ENCODE peak calls at places on chromosomes 12 and 14, in ten cellular contexts. O is C1 segment of cervical spinal cord, N is AG09309, X is EH, R is left cardiac atrium, E is substantia nigra, C is NCI-H1092 treated with DMSO at 0.1 percent for 48 hours, S is Right ventricle myocardium superior, V is aorta, D is mammary epithelial cell. T is an unnamed sample.

GRCh38 chr12:82203076-82203475 is 155.1 kb downstream of the CCDC59 start:
- DNase-seq in S (no peak), E (no peak), X (no peak), N (no peak), V (no peak), D (no peak), O (no peak), R (no peak), C (no peak), T (no peak)

GRCh38 chr14:100022772-100023451 is 42.3 kb upstream of the EVL start:
- DNase-seq in X (peak), R (peak), N (peak), C (no peak), D (no peak), E (no peak), O (no peak), S (peak), V (no peak), T (peak)

GRCh38 chr14:92499216-92499615 is 14.4 kb upstream of the RIN3 start:
- DNase-seq in O (no peak), X (no peak), N (no peak), D (no peak), C (no peak), E (no peak), R (no peak), V (no peak), S (no peak), T (no peak)

GRCh38 chr14:63542231-63542999 is 762 bp downstream of the PPP2R5E start:
- DNase-seq in R (peak), N (no peak), S (peak), V (peak), E (no peak), X (peak), O (peak), D (peak), C (peak), T (no peak)

GRCh38 chr14:99643343-99643742 is 1.6 kb upstream of the HHIPL1 start:
- DNase-seq in O (no peak), N (no peak), X (no peak), D (no peak), R (no peak), S (no peak), V (no peak), C (no peak), E (no peak), T (no peak)

GRCh38 chr14:77562681-77563080 is 53.8 kb downstream of the SPTLC2 start:
- DNase-seq in C (no peak), V (no peak), N (peak), R (no peak), S (no peak), O (no peak), D (no peak), X (peak), E (no peak), T (peak)

GRCh38 chr12:128844031-128844635 is 9.1 kb upstream of the GLT1D1 start:
- DNase-seq in N (no peak), S (no peak), V (peak), O (no peak), D (no peak), C (no peak), X (no peak), R (no peak), E (no peak), T (no peak)

GRCh38 chr14:51447411-51447810 is 204.3 kb upstream of the FRMD6 start:
- DNase-seq in E (no peak), N (no peak), R (no peak), O (no peak), S (no peak), C (no peak), V (no peak), X (no peak), D (no peak), T (no peak)

GRCh38 chr12:28159688-28160087 is 30.6 kb upstream of the CCDC91 start:
- DNase-seq in E (no peak), N (no peak), S (no peak), X (no peak), O (no peak), C (no peak), V (no peak), R (no peak), D (no peak), T (no peak)